ENCODE peak calls at places on chromosome 16, in seven cellular contexts. U, F, T, Y, A, G and I are unnamed samples.

GRCh38 chr16:55856950-55857349 is 18.2 kb downstream of the CES5A start:
- DNase-seq in U (no peak), F (no peak), T (no peak), Y (no peak), A (no peak), G (no peak), I (no peak)

GRCh38 chr16:57667526-57668258 is 414 bp upstream of the ADGRG3 start:
- DNase-seq in U (no peak), F (no peak), T (no peak), Y (no peak), A (no peak), G (no peak), I (no peak)

GRCh38 chr16:66481081-66481942 is 54.2 kb downstream of the BEAN1 start:
- DNase-seq in U (no peak), F (peak; percentile 61), T (no peak), Y (no peak), A (no peak), G (no peak), I (no peak)

GRCh38 chr16:13176711-13177110 is 275.3 kb downstream of the SHISA9 start:
- DNase-seq in U (no peak), F (no peak), T (no peak), Y (no peak), A (no peak), G (no peak), I (no peak)

GRCh38 chr16:11175850-11176341 is 80.1 kb downstream of the SOCS1 start:
- DNase-seq in U (no peak), F (no peak), T (no peak), Y (no peak), A (no peak), G (no peak), I (no peak)

GRCh38 chr16:58048914-58049696 is 23.6 kb downstream of the MMP15 start:
- DNase-seq in U (no peak), F (no peak), T (peak; percentile 44), Y (no peak), A (no peak), G (no peak), I (no peak)

GRCh38 chr16:72921106-72921505 is 126.8 kb downstream of the ZFHX3 start:
- DNase-seq in U (no peak), F (no peak), T (no peak), Y (no peak), A (no peak), G (no peak), I (no peak)

GRCh38 chr16:47069291-47069690 is 74.5 kb downstream of the NETO2 start:
- DNase-seq in U (no peak), F (no peak), T (no peak), Y (no peak), A (no peak), G (no peak), I (no peak)

GRCh38 chr16:82810077-82810476 is 183.3 kb downstream of the CDH13 start:
- DNase-seq in U (no peak), F (no peak), T (no peak), Y (no peak), A (no peak), G (no peak), I (no peak)

GRCh38 chr16:68349838-68350410 is 39.1 kb downstream of the PRMT7 start:
- DNase-seq in U (no peak), F (peak; percentile 48), T (no peak), Y (no peak), A (no peak), G (no peak), I (no peak)

GRCh38 chr16:80116711-80117110 is 424.1 kb upstream of the DYNLRB2 start:
- DNase-seq in U (no peak), F (no peak), T (no peak), Y (no peak), A (no peak), G (no peak), I (no peak)

GRCh38 chr16:68436581-68436980 is 11.7 kb downstream of the SMPD3 start:
- DNase-seq in U (no peak), F (no peak), T (no peak), Y (no peak), A (no peak), G (no peak), I (no peak)

GRCh38 chr16:31676731-31677130 is 149.0 kb downstream of the AHSP start:
- DNase-seq in U (no peak), F (no peak), T (no peak), Y (no peak), A (no peak), G (no peak), I (no peak)

GRCh38 chr16:87236516-87237115 is 80.6 kb downstream of the C16orf95 start:
- DNase-seq in U (no peak), F (no peak), T (no peak), Y (no peak), A (no peak), G (no peak), I (no peak)

GRCh38 chr16:14965328-14965727 is 9.5 kb upstream of the PDXDC1 start:
- DNase-seq in U (no peak), F (no peak), T (no peak), Y (no peak), A (no peak), G (no peak), I (no peak)

GRCh38 chr16:71350821-71351557 is 7.5 kb upstream of the CALB2 start:
- DNase-seq in U (no peak), F (no peak), T (no peak), Y (no peak), A (no peak), G (no peak), I (no peak)

GRCh38 chr16:8962393-8963009 is 1.2 kb downstream of the USP7 start:
- DNase-seq in U (peak; percentile 58), F (peak; percentile 76), T (no peak), Y (no peak), A (peak; percentile 57), G (peak; percentile 22), I (peak; percentile 74)

GRCh38 chr16:7148606-7149005 is 184.0 kb upstream of the RBFOX1 start:
- DNase-seq in U (no peak), F (no peak), T (peak; percentile 2), Y (no peak), A (no peak), G (no peak), I (no peak)

GRCh38 chr16:77807-78443 is at the start of gene MPG:
- DNase-seq in U (peak; percentile 89), F (peak; percentile 96), T (peak; percentile 60), Y (peak; percentile 92), A (peak; percentile 74), G (peak; percentile 74), I (peak; percentile 58)

GRCh38 chr16:27722266-27722636 is 172.3 kb downstream of the KATNIP start:
- DNase-seq in U (peak; percentile 41), F (no peak), T (no peak), Y (no peak), A (no peak), G (no peak), I (no peak)

GRCh38 chr16:89023621-89024511 is 46.9 kb upstream of the CBFA2T3 start:
- DNase-seq in U (no peak), F (peak; percentile 67), T (no peak), Y (no peak), A (no peak), G (no peak), I (no peak)

GRCh38 chr16:75621170-75621477 is 2.0 kb downstream of the ADAT1 start:
- DNase-seq in U (no peak), F (no peak), T (no peak), Y (no peak), A (no peak), G (no peak), I (no peak)

GRCh38 chr16:86572041-86572521 is 5.5 kb downstream of the FOXC2 start:
- DNase-seq in U (no peak), F (peak; percentile 52), T (no peak), Y (no peak), A (no peak), G (no peak), I (no peak)

GRCh38 chr16:19883296-19883951 is 1.2 kb downstream of the GPRC5B start:
- DNase-seq in U (no peak), F (peak; percentile 80), T (peak; percentile 55), Y (peak; percentile 71), A (peak; percentile 4), G (no peak), I (no peak)

GRCh38 chr16:4378202-4378666 is 6.6 kb downstream of the VASN start:
- DNase-seq in U (no peak), F (peak; percentile 91), T (no peak), Y (no peak), A (no peak), G (no peak), I (no peak)

GRCh38 chr16:69477546-69477945 is 53.1 kb downstream of the CYB5B start:
- DNase-seq in U (no peak), F (no peak), T (no peak), Y (no peak), A (no peak), G (no peak), I (no peak)

GRCh38 chr16:68235882-68236803 is at the start of gene ESRP2:
- DNase-seq in U (peak; percentile 91), F (no peak), T (no peak), Y (peak; percentile 55), A (peak; percentile 47), G (peak; percentile 25), I (no peak)

GRCh38 chr16:17448640-17449638 is 21.8 kb downstream of the XYLT1 start:
- DNase-seq in U (no peak), F (no peak), T (no peak), Y (no peak), A (peak; percentile 24), G (peak; percentile 4), I (peak; percentile 62)

GRCh38 chr16:55668337-55669281 is 12.8 kb downstream of the SLC6A2 start:
- DNase-seq in U (no peak), F (peak; percentile 57), T (no peak), Y (no peak), A (no peak), G (no peak), I (no peak)

GRCh38 chr16:30108059-30108855 is 5.1 kb downstream of the GDPD3 start:
- DNase-seq in U (no peak), F (no peak), T (no peak), Y (no peak), A (no peak), G (no peak), I (no peak)

GRCh38 chr16:14371778-14372431 is 258.2 kb downstream of the PARN start:
- DNase-seq in U (no peak), F (no peak), T (no peak), Y (no peak), A (no peak), G (no peak), I (no peak)

GRCh38 chr16:19162085-19162484 is 6.0 kb upstream of the SYT17 start:
- DNase-seq in U (no peak), F (no peak), T (no peak), Y (no peak), A (no peak), G (no peak), I (no peak)

GRCh38 chr16:68345351-68345810 is 34.6 kb downstream of the PRMT7 start:
- DNase-seq in U (no peak), F (peak; percentile 74), T (no peak), Y (no peak), A (no peak), G (no peak), I (peak; percentile 75)

GRCh38 chr16:85148959-85149358 is 36.7 kb upstream of the CIBAR2 start:
- DNase-seq in U (no peak), F (no peak), T (no peak), Y (no peak), A (no peak), G (no peak), I (no peak)

GRCh38 chr16:23836404-23837291 is 865 bp downstream of the PRKCB start:
- DNase-seq in U (no peak), F (peak; percentile 77), T (peak; percentile 8), Y (no peak), A (peak; percentile 52), G (peak; percentile 39), I (peak; percentile 77)

GRCh38 chr16:16073884-16074781 is 124.7 kb downstream of the ABCC1 start:
- DNase-seq in U (no peak), F (no peak), T (no peak), Y (no peak), A (no peak), G (no peak), I (no peak)

GRCh38 chr16:8850279-8850885 is 18.4 kb downstream of the CARHSP1 start:
- DNase-seq in U (peak; percentile 8), F (peak; percentile 83), T (no peak), Y (no peak), A (no peak), G (no peak), I (no peak)

GRCh38 chr16:82510041-82510440 is 116.7 kb upstream of the CDH13 start:
- DNase-seq in U (no peak), F (no peak), T (no peak), Y (no peak), A (no peak), G (no peak), I (no peak)